ENCODE peak calls at places on chromosomes 12 and 14, in eight cellular contexts. G, M, K, R, I, L, N and T are unnamed samples. For H3K4me1 and H3K9me3, the result is how much of the 10 kb centered on the place peaks cover.

GRCh38 chr12:27751386-27752047 is 28.5 kb upstream of the KLHL42 start:
- DNase-seq in N (no peak), R (no peak), L (no peak), M (peak), I (no peak), K (peak), G (no peak), T (no peak)

GRCh38 chr12:131282292-131283080 is 328.8 kb downstream of the ADGRD1 start:
- DNase-seq in G (no peak), L (no peak), K (no peak), N (no peak), M (no peak), I (no peak), R (peak), T (peak)

GRCh38 chr12:43112101-43112661 is 439.8 kb downstream of the ADAMTS20 start:
- DNase-seq in I (peak), R (no peak), M (no peak), G (no peak), L (no peak), N (no peak), K (no peak), T (no peak)

GRCh38 chr14:51792819-51793218 is 67.6 kb upstream of the GNG2 start:
- DNase-seq in I (peak), N (no peak), M (no peak), G (peak), R (no peak), L (no peak), K (no peak), T (no peak)

GRCh38 chr14:99686557-99687283 is 2.6 kb downstream of the CYP46A1 start:
- DNase-seq in M (no peak), L (no peak), N (no peak), K (no peak), R (peak), G (no peak), I (no peak), T (peak)

GRCh38 chr14:74933925-74934435 is 10.9 kb upstream of the RPS6KL1 start:
- DNase-seq in I (no peak), R (no peak), M (no peak), G (no peak), N (no peak), K (no peak), L (no peak), T (peak)

GRCh38 chr12:125892276-125892675 is 827.0 kb downstream of the AACS start:
- DNase-seq in N (no peak), R (no peak), L (no peak), M (no peak), I (no peak), K (no peak), G (no peak), T (no peak)

GRCh38 chr14:103105580-103106168 is 11.1 kb downstream of the EXOC3L4 start:
- DNase-seq in M (peak), N (no peak), R (no peak), K (no peak), G (no peak), I (no peak), L (no peak), T (no peak)

GRCh38 chr12:9319044-9319841 is 111.0 kb upstream of the PZP start:
- DNase-seq in L (no peak), R (no peak), I (no peak), K (peak), N (no peak), M (no peak), G (no peak), T (no peak)

GRCh38 chr12:4891866-4892265 is 17.8 kb upstream of the KCNA1 start:
- DNase-seq in I (no peak), K (no peak), R (no peak), M (no peak), G (no peak), N (no peak), L (no peak), T (no peak)

GRCh38 chr12:96136720-96137378 is 57.3 kb upstream of the ELK3 start:
- DNase-seq in R (no peak), G (peak), M (no peak), N (no peak), K (no peak), I (no peak), L (no peak), T (no peak)

GRCh38 chr12:50234347-50234746 is 49.0 kb downstream of the LIMA1 start:
- DNase-seq in I (no peak), N (no peak), R (no peak), L (no peak), M (peak), G (no peak), K (no peak), T (no peak)

GRCh38 chr12:111887916-111888745 is 46.1 kb downstream of the MAPKAPK5 start:
- DNase-seq in K (no peak), R (no peak), M (peak), N (no peak), G (no peak), I (no peak), L (no peak), T (peak)

GRCh38 chr12:53752192-53752601 is 418 bp upstream of the CISTR start:
- DNase-seq in I (no peak), M (no peak), L (no peak), R (no peak), N (no peak), G (no peak), K (no peak), T (no peak)
- H3K4me1 ChIP-seq in I (under half), M (under half), L (under half), R (under half), N (under half), G (under half), K (half or more), T (under half)

DNA sequence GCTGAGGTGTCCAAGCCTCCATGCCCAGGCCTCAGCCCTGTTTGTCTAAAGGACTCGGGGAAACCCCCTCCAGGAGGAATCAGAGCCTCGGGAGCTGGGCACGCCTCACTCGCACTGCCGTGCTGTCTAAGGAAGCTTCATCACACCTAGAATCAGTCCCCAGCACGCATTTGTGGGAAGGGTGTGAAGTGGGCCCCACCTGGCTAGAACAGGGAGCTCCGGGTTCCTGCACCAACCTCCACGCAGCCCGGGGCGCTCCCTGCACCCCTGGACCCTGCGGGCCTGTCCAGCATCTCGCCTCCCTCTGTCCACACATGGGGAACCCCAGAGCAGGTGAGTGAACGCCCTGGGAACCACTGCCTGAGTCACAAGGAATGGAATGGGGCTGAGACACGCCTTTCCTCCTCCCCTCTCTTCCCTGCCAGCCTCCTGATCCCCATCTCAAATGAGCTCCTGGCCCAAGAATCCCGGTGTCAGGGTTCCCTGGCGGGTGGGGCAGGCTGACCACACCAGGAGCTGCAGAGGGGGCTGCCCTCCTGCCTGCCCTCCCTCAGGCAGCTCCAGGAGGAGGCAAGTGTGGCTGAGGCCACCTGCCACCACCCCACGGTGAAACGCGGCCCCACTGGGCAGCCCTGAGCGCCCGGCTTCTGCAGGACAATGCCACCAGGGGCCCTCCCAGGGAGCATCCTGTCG is 44.6 kb downstream of the GALNT9 start:
- DNase-seq in R (no peak), N (no peak), M (no peak), G (no peak), L (no peak), K (no peak), I (no peak), T (no peak)
- H3K9me3 ChIP-seq in R (under half), N (under half), M (under half), G (under half), L (under half), K (under half), I (under half), T (under half)

GRCh38 chr14:100803694-100804075 is 22.2 kb upstream of the MEG3 start:
- DNase-seq in M (no peak), N (no peak), G (no peak), R (no peak), I (no peak), K (no peak), L (no peak), T (no peak)

GRCh38 chr14:100804138-100804537 is 21.8 kb upstream of the MEG3 start:
- DNase-seq in K (no peak), G (no peak), R (no peak), L (no peak), N (no peak), M (no peak), I (no peak), T (peak)

GRCh38 chr14:100804558-100805309 is 21.2 kb upstream of the MEG3 start:
- DNase-seq in G (no peak), L (no peak), R (no peak), I (no peak), K (no peak), M (no peak), N (no peak), T (peak)

GRCh38 chr14:100802179-100802578 is 23.7 kb upstream of the MEG3 start:
- DNase-seq in L (no peak), G (no peak), K (no peak), N (no peak), I (no peak), R (no peak), M (no peak), T (no peak)

GRCh38 chr14:100802766-100803693 is 22.9 kb upstream of the MEG3 start:
- DNase-seq in G (no peak), M (no peak), L (no peak), I (no peak), K (no peak), R (no peak), N (no peak), T (peak)
- H3K4me3 ChIP-seq in G (no peak), M (no peak), L (no peak), I (no peak), K (no peak), R (no peak), N (no peak), T (no peak)

DNA sequence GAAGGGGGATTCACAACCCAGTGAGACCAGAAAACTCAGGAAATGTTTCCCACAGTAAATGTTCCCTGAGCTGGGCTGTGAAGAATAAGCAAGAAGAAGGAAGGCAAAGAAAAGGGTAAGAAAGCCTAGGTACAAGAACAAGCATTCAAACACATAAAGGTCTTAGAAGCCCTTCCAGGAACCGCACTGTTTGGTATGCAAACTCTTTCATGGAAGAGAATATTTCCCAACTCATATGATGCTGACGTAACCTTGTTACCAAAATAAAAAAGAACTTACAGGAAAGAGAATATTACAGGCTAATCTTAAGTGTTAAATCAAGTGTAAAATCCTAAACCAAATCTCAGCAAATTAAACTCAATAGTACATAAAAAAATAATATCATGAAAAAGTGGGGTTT is 23.6 kb downstream of the MED6 start:
- DNase-seq in N (no peak), L (no peak), R (no peak), G (no peak), M (no peak), K (no peak), I (no peak), T (no peak)
- H3K4me1 ChIP-seq in N (under half), L (under half), R (under half), G (under half), M (under half), K (under half), I (under half), T (under half)